ENCODE peak calls at places on chromosomes 16 and 17, in eight cellular contexts. K is coronary artery, X is prostate gland, O is left ventricle myocardium inferior, H is Peyer's patch, Z is PC-3, Q is ovary, F is WERI-Rb-1. M is an unnamed sample.
A peak's percentile ranks its signal among the peaks of the same experiment; 100 is the strongest.

GRCh38 chr16:67726106-67727034 is 7.3 kb upstream of the GFOD2 start:
- DNase-seq in X (no peak), K (no peak), F (no peak), H (peak; percentile 58), Q (no peak), Z (no peak), O (no peak), M (no peak)

GRCh38 chr17:82064433-82065192 is 991 bp downstream of the DUS1L start:
- DNase-seq in Z (peak; percentile 48), X (no peak), Q (no peak), F (no peak), O (no peak), K (no peak), H (peak; percentile 68), M (peak; percentile 53)

GRCh38 chr17:20218231-20218630 is 209.1 kb downstream of the SPECC1 start:
- DNase-seq in K (no peak), O (no peak), Z (no peak), X (no peak), Q (no peak), H (no peak), F (peak; percentile 15), M (no peak)

GRCh38 chr17:72387487-72387886 is 266.7 kb downstream of the SOX9 start:
- DNase-seq in Z (peak; percentile 91), X (no peak), Q (no peak), F (no peak), H (no peak), O (no peak), K (no peak), M (peak; percentile 63)

GRCh38 chr17:11948791-11949190 is 48.5 kb downstream of the ZNF18 start:
- DNase-seq in Z (peak; percentile 94), O (no peak), Q (peak; percentile 58), F (no peak), K (no peak), X (peak; percentile 18), H (no peak), M (peak; percentile 85)

GRCh38 chr16:88306860-88307545 is 75.8 kb upstream of the ZNF469 start:
- DNase-seq in K (no peak), Z (no peak), F (no peak), X (no peak), Q (peak; percentile 59), H (no peak), O (peak; percentile 7), M (peak; percentile 37)

GRCh38 chr16:2720063-2720455 is at the start of gene PRSS27:
- DNase-seq in F (no peak), Z (no peak), O (no peak), K (no peak), Q (no peak), H (no peak), X (no peak), M (peak; percentile 62)

GRCh38 chr17:48627625-48628510 is 1.7 kb upstream of the HOXB9 start:
- DNase-seq in F (no peak), K (no peak), H (peak; percentile 51), X (no peak), O (no peak), Z (no peak), Q (no peak), M (no peak)

GRCh38 chr17:65593870-65594584 is 32.6 kb upstream of the AXIN2 start:
- DNase-seq in K (no peak), Q (peak; percentile 16), F (no peak), O (no peak), H (no peak), Z (no peak), X (no peak), M (no peak)

GRCh38 chr17:81519284-81520020 is 6.9 kb upstream of the ACTG1 start:
- DNase-seq in F (no peak), H (peak; percentile 86), K (no peak), X (peak; percentile 60), Q (no peak), Z (peak; percentile 90), O (no peak), M (peak; percentile 53)

GRCh38 chr16:57175896-57176295 is 9.9 kb downstream of the PSME3IP1 start:
- DNase-seq in Q (no peak), O (no peak), X (no peak), F (no peak), H (no peak), Z (no peak), K (no peak), M (no peak)

GRCh38 chr16:56108724-56109123 is 82.6 kb upstream of the GNAO1 start:
- DNase-seq in H (no peak), O (no peak), X (no peak), Z (no peak), Q (no peak), K (no peak), F (no peak), M (no peak)

GRCh38 chr17:10372906-10373305 is at the start of gene MYH13:
- DNase-seq in H (no peak), Q (no peak), O (no peak), K (no peak), X (no peak), F (no peak), Z (no peak), M (no peak)

GRCh38 chr17:10370209-10370608 is 2.6 kb downstream of the MYH13 start:
- DNase-seq in H (no peak), X (no peak), Z (no peak), O (no peak), K (no peak), F (no peak), Q (no peak), M (no peak)

GRCh38 chr17:10369239-10369638 is 3.6 kb downstream of the MYH13 start:
- DNase-seq in O (no peak), K (no peak), F (no peak), H (no peak), Z (no peak), Q (no peak), X (no peak), M (no peak)

DNA sequence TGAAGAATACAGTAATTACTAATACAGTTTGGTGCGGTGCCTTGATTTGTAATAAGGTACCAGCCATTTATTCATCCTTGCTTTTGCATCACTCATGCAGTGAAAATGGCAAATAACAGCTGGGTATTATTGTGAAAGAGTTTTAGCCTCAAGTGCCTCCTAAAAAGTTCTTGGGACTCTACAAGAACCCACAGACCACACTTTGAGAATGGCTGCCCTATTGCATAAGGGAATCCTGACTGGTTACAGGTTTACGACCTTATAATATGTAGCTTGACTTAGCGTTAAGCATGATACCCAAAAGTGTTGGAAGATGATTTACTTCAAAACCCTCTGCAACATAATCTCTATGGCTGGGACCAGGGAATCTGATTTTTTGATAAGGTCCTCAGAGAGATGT is 4.2 kb downstream of the MYH13 start:
- DNase-seq in K (no peak), F (no peak), X (no peak), H (no peak), Z (no peak), O (no peak), Q (no peak), M (no peak)
- TF ChIP-seq CTCF in K (no peak), F (no peak), X (no peak), H (no peak), Z (no peak), O (no peak), Q (no peak), M (no peak)

GRCh38 chr17:34299918-34300600 is 14.5 kb downstream of the CCL11 start:
- DNase-seq in K (peak; percentile 1), Q (no peak), H (no peak), Z (no peak), X (no peak), O (no peak), F (no peak), M (peak; percentile 73)
- H3K4me3 ChIP-seq in K (no peak overlapping the region), Q (no peak overlapping the region), H (no peak overlapping the region), Z (no peak overlapping the region), X (no peak overlapping the region), O (no peak overlapping the region), F (no peak overlapping the region), M (no peak overlapping the region)

DNA sequence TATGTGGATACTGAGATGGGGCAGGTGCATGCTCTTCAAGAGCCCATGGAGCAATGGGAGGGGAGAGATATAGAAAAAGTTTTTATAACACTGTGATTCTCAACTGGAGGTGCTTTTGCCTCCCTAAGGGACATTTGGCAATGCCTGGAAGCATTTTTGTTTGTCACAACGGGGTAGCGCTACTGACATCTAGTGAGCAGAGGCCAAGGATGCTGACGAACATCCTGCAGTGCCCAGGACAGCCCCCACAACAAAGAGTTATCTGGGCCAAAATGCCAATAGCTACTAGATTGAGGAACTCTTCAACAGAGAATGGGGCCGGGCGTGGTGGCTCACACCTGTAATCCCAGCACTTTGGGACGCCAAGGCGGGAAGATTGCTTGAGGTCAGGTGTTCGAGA is 67.2 kb upstream of the CLEC3A start:
- DNase-seq in F (peak; percentile 13), O (no peak), Q (no peak), H (no peak), K (no peak), Z (no peak), X (no peak), M (no peak)
- TF ChIP-seq CTCF in F (peak; percentile 21), O (no peak), Q (no peak), H (no peak), K (no peak), Z (no peak), X (no peak), M (no peak)

GRCh38 chr16:66427036-66427446 is at the start of gene BEAN1:
- DNase-seq in X (no peak), F (peak; percentile 45), K (no peak), O (peak; percentile 36), Q (peak; percentile 16), H (no peak), Z (peak; percentile 17), M (peak; percentile 37)
- H3K4me3 ChIP-seq in X (peak within 1 kb of the TSS; percentile 43), F (peak within 1 kb of the TSS; percentile 44), K (peak within 1 kb of the TSS; percentile 72), O (peak within 1 kb of the TSS; percentile 70), Q (peak within 1 kb of the TSS; percentile 29), H (peak within 1 kb of the TSS; percentile 56), Z (peak within 1 kb of the TSS; percentile 50), M (peak within 1 kb of the TSS; percentile 26)

DNA sequence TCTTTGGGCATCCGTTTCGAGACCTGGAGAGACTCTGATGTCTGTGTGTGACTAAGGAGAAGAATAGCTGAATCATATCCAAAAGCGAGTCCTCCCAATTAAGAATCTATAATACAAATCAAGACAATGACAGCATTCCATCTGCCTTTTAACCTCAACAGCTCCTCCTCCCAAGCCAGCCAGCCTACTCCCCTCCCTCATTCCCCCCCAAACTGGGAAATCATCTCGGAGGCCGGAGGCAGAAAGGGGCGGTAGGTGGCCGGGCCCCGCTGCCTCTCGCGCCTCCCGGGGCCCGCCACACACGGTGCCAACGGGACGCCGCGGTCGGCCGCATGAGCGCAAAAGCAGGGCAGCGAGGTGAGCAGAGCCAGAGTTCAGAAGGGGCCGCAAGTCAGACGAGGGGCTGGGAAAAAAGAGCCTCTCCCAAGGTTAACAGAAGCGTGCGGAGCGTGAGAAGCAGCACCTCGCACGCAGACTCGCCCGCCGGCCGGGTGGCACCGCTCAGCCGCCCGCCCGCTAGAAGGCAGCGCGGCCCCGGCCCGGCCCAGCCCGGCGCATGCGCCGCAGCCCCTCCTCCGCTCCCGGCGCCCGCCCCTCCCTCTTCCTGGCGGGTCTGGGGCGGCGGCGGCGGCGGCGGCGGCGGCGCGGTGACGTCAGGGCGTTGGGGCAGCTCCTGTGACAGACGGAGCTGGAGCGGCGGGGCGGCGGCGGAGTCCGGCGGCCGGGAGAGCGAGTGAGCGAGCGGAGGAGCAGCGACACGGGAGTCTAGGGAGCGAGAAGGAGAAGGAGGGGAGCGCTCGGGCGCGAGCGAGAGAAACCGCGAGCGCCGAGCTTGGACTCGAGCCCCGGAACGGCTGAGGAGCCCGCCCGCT is at the start of gene PAFAH1B1:
- DNase-seq in Q (peak; percentile 91), O (peak; percentile 94), K (peak; percentile 93), Z (peak; percentile 85), F (peak; percentile 89), X (peak; percentile 88), H (peak; percentile 96), M (peak; percentile 91)
- TF ChIP-seq CTCF in Q (peak; percentile 36), O (peak; percentile 36), K (no peak), Z (peak; percentile 7), F (no peak), X (peak; percentile 30), H (peak; percentile 46), M (no peak)

M was measured in epithelial cell of esophagus.